ENCODE peak calls at places on chromosomes 4 and X, in six cellular contexts. One of them, this sample, is unnamed.

GRCh38 chrX:25028726-25029125 is 13.0 kb upstream of the ARX start:
- DNase-seq in MM.1S: no peak
- DNase-seq in HCT116: no peak
- DNase-seq in neural progenitor cell: no peak
- DNase-seq in GM23248: peak
- DNase-seq in SK-N-SH: no peak
- DNase-seq in this sample: peak

GRCh38 chr4:140641789-140642439 is 73.2 kb upstream of the UCP1 start:
- DNase-seq in MM.1S: peak
- DNase-seq in HCT116: no peak
- DNase-seq in neural progenitor cell: peak
- DNase-seq in GM23248: no peak
- DNase-seq in SK-N-SH: peak
- DNase-seq in this sample: no peak

GRCh38 chrX:133183806-133184205 is 34.3 kb downstream of the TFDP3 start:
- DNase-seq in MM.1S: no peak
- DNase-seq in HCT116: no peak
- DNase-seq in neural progenitor cell: no peak
- DNase-seq in GM23248: no peak
- DNase-seq in SK-N-SH: no peak
- DNase-seq in this sample: no peak

GRCh38 chrX:120457766-120458180 is 11.3 kb downstream of the LAMP2 start:
- DNase-seq in MM.1S: no peak
- DNase-seq in HCT116: no peak
- DNase-seq in neural progenitor cell: no peak
- DNase-seq in GM23248: peak
- DNase-seq in SK-N-SH: no peak
- DNase-seq in this sample: peak

GRCh38 chrX:9153299-9153698 is 119.4 kb upstream of the FAM9B start:
- DNase-seq in MM.1S: no peak
- DNase-seq in HCT116: no peak
- DNase-seq in neural progenitor cell: no peak
- DNase-seq in GM23248: peak
- DNase-seq in SK-N-SH: no peak
- DNase-seq in this sample: peak

GRCh38 chrX:119655125-119655524 is 37.8 kb downstream of the SEPTIN6 start:
- DNase-seq in MM.1S: no peak
- DNase-seq in HCT116: no peak
- DNase-seq in neural progenitor cell: no peak
- DNase-seq in GM23248: peak
- DNase-seq in SK-N-SH: peak
- DNase-seq in this sample: peak

GRCh38 chr4:153205757-153206156 is 1.5 kb downstream of the TRIM2 start:
- DNase-seq in MM.1S: no peak
- DNase-seq in HCT116: peak
- DNase-seq in neural progenitor cell: peak
- DNase-seq in GM23248: peak
- DNase-seq in SK-N-SH: no peak
- DNase-seq in this sample: peak

GRCh38 chr4:6471303-6472007 is 959 bp downstream of the PPP2R2C start:
- DNase-seq in MM.1S: no peak
- DNase-seq in HCT116: no peak
- DNase-seq in neural progenitor cell: peak
- DNase-seq in GM23248: no peak
- DNase-seq in SK-N-SH: peak
- DNase-seq in this sample: no peak

GRCh38 chrX:38249965-38250364 is 29.3 kb upstream of the SRPX start:
- DNase-seq in MM.1S: no peak
- DNase-seq in HCT116: no peak
- DNase-seq in neural progenitor cell: no peak
- DNase-seq in GM23248: no peak
- DNase-seq in SK-N-SH: no peak
- DNase-seq in this sample: no peak

GRCh38 chr4:113957961-113958360 is 21.5 kb downstream of the ARSJ start:
- DNase-seq in MM.1S: no peak
- DNase-seq in HCT116: no peak
- DNase-seq in neural progenitor cell: no peak
- DNase-seq in GM23248: no peak
- DNase-seq in SK-N-SH: no peak
- DNase-seq in this sample: no peak

DNA sequence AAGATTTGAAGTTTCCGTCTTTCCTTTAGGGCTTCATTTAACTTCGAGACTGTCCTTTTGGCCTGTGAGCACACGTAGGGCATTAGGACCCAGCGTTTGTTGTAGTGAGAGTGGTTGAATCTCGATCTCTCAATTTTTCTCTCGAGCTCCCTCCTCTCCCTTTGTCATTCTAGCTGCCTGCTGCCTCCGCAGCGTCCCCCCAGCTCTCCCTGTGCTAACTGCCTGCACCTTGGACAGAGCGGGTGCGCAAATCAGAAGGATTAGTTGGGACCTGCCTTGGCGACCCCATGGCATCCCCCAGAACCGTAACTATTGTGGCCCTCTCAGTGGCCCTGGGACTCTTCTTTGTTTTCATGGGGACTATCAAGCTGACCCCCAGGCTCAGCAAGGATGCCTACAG is at the start of gene TMEM35A:
- DNase-seq in MM.1S: no peak
- DNase-seq in HCT116: no peak
- DNase-seq in neural progenitor cell: peak
- DNase-seq in GM23248: peak
- DNase-seq in SK-N-SH: peak
- DNase-seq in this sample: no peak
- TF ChIP-seq EZH2phosphoT487 in MM.1S: no peak
- TF ChIP-seq EZH2phosphoT487 in HCT116: no peak
- TF ChIP-seq EZH2phosphoT487 in neural progenitor cell: no peak
- TF ChIP-seq EZH2phosphoT487 in GM23248: no peak
- TF ChIP-seq EZH2phosphoT487 in SK-N-SH: no peak
- TF ChIP-seq EZH2phosphoT487 in this sample: no peak

DNA sequence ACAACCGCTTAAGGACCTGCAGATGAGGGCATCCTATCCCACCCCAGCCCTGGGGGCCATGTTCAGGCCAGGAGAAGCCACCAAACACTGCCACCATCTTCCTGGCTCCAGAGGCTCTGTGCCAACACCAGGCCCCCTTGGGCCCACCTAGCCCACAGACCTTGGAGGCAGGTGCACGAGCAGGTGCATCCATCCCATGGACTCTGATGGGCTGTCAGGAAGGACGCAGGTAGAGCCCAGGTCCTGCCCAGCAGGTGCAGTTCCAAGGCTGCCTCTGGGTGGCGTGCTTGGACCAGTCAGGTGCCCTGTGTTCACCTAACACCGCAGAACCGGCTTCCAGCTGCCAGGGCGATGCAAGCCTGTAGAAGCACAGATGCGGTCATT is 22.8 kb upstream of the PDE6B start:
- DNase-seq in MM.1S: no peak
- DNase-seq in HCT116: peak
- DNase-seq in neural progenitor cell: peak
- DNase-seq in GM23248: peak
- DNase-seq in SK-N-SH: peak
- DNase-seq in this sample: peak
- H2AFZ ChIP-seq in MM.1S: no peak
- H2AFZ ChIP-seq in HCT116: no peak
- H2AFZ ChIP-seq in neural progenitor cell: peak
- H2AFZ ChIP-seq in GM23248: no peak
- H2AFZ ChIP-seq in SK-N-SH: no peak
- H2AFZ ChIP-seq in this sample: no peak

DNA sequence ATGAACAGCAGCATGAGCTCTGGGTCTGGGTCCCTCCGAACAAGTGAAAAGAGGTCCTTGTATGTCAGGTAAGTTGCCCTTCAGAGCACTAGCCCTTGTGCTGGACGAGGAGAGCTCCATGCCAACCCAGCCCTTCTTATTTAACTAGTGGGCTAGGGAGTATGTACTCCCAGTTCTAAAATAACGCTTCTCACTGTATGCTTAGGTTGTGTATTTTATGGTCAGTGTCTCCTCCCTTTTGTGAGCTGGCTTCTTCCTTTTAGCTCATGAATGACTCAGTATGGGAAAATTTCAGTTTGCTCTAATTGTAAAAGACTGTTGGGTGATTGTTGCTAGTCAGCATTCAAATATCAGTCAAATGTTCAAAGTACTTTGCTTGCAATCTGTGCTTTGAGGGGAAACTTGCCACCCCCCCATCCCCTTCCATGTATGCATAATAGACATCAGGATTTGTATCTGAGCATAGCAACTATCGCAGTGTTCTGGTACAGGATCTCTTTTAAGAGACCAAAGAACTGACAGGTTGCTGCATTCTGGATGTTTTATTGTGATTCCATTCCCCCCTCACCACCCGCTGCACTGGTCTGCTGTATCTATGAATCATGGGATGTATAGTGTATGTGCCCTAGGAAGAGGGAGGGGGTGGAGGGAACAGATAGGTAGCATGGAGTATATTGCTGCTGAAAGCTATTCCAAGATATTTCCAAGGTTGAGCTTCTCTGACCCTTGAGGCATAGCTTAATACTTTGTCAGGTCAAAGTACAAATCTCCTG is 34.7 kb downstream of the DLG3 start:
- DNase-seq in MM.1S: no peak
- DNase-seq in HCT116: no peak
- DNase-seq in neural progenitor cell: no peak
- DNase-seq in GM23248: peak
- DNase-seq in SK-N-SH: no peak
- DNase-seq in this sample: peak
- H3K9ac ChIP-seq in MM.1S: no peak
- H3K9ac ChIP-seq in HCT116: peak
- H3K9ac ChIP-seq in neural progenitor cell: no peak
- H3K9ac ChIP-seq in GM23248: peak
- H3K9ac ChIP-seq in SK-N-SH: peak
- H3K9ac ChIP-seq in this sample: peak

GRCh38 chrX:54994099-54994498 is at the start of gene PFKFB1:
- DNase-seq in MM.1S: no peak
- DNase-seq in HCT116: no peak
- DNase-seq in neural progenitor cell: no peak
- DNase-seq in GM23248: no peak
- DNase-seq in SK-N-SH: no peak
- DNase-seq in this sample: no peak

GRCh38 chrX:54995621-54996020 is 1.6 kb upstream of the PFKFB1 start:
- DNase-seq in MM.1S: no peak
- DNase-seq in HCT116: no peak
- DNase-seq in neural progenitor cell: no peak
- DNase-seq in GM23248: no peak
- DNase-seq in SK-N-SH: no peak
- DNase-seq in this sample: no peak

GRCh38 chrX:54992911-54993622 is 921 bp downstream of the PFKFB1 start:
- DNase-seq in MM.1S: no peak
- DNase-seq in HCT116: no peak
- DNase-seq in neural progenitor cell: no peak
- DNase-seq in GM23248: no peak
- DNase-seq in SK-N-SH: no peak
- DNase-seq in this sample: no peak

GRCh38 chrX:54999717-55000598 is at the start of gene APEX2:
- DNase-seq in MM.1S: peak
- DNase-seq in HCT116: peak
- DNase-seq in neural progenitor cell: peak
- DNase-seq in GM23248: peak
- DNase-seq in SK-N-SH: peak
- DNase-seq in this sample: peak

DNA sequence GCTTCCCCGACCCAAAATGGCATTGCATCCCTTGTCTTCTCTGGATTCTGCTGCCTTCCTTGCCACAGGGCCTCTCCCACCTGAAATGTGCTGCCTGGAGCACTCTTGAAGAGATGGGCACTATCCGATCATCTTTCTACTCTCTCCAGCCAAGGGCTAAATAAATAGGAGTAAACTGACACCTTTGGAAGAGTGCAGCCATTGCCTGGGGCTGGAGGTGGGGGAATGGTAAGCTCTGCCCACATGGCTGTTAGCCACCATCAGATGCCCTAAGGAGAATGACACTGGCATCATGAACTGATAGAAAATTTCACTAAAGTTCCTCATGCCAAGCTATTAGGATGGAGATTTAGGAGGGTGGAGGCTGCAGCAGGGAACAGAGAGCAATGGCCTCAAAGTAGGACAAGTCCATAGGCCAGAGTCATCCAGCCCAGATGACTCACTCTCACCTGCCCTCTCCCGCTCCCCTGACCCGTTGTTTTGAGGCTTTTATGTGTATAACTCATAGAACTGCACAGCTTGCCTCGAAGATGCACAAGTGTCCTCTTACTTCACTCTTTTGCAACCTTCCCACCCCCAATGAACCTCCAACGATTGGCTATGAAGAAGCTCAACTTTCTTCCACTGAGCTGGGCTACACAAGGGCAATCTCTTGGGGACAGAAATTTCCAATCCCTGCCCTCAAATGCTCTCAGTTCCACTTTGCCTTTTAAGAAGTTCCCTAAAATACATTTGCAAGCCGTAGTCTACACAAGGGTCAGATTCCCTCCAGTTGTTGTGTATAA is 872 bp upstream of the PFKFB1 start:
- DNase-seq in MM.1S: no peak
- DNase-seq in HCT116: no peak
- DNase-seq in neural progenitor cell: no peak
- DNase-seq in GM23248: no peak
- DNase-seq in SK-N-SH: no peak
- DNase-seq in this sample: no peak
- TF ChIP-seq EZH2phosphoT487 in MM.1S: no peak
- TF ChIP-seq EZH2phosphoT487 in HCT116: no peak
- TF ChIP-seq EZH2phosphoT487 in neural progenitor cell: no peak
- TF ChIP-seq EZH2phosphoT487 in GM23248: no peak
- TF ChIP-seq EZH2phosphoT487 in SK-N-SH: no peak
- TF ChIP-seq EZH2phosphoT487 in this sample: no peak

GRCh38 chr4:158535130-158535614 is 13.5 kb downstream of the RXFP1 start:
- DNase-seq in MM.1S: peak
- DNase-seq in HCT116: peak
- DNase-seq in neural progenitor cell: no peak
- DNase-seq in GM23248: peak
- DNase-seq in SK-N-SH: no peak
- DNase-seq in this sample: peak

GRCh38 chr4:158536833-158537232 is 15.2 kb downstream of the RXFP1 start:
- DNase-seq in MM.1S: no peak
- DNase-seq in HCT116: no peak
- DNase-seq in neural progenitor cell: no peak
- DNase-seq in GM23248: no peak
- DNase-seq in SK-N-SH: no peak
- DNase-seq in this sample: no peak

GRCh38 chr4:158538911-158539310 is 17.2 kb downstream of the RXFP1 start:
- DNase-seq in MM.1S: no peak
- DNase-seq in HCT116: no peak
- DNase-seq in neural progenitor cell: no peak
- DNase-seq in GM23248: no peak
- DNase-seq in SK-N-SH: no peak
- DNase-seq in this sample: no peak

GRCh38 chr4:158540125-158540907 is 18.6 kb downstream of the RXFP1 start:
- DNase-seq in MM.1S: no peak
- DNase-seq in HCT116: no peak
- DNase-seq in neural progenitor cell: no peak
- DNase-seq in GM23248: peak
- DNase-seq in SK-N-SH: no peak
- DNase-seq in this sample: peak

GRCh38 chr4:158538176-158538575 is 16.5 kb downstream of the RXFP1 start:
- DNase-seq in MM.1S: no peak
- DNase-seq in HCT116: no peak
- DNase-seq in neural progenitor cell: no peak
- DNase-seq in GM23248: peak
- DNase-seq in SK-N-SH: no peak
- DNase-seq in this sample: no peak
- H2AFZ ChIP-seq in MM.1S: no peak
- H2AFZ ChIP-seq in HCT116: no peak
- H2AFZ ChIP-seq in neural progenitor cell: no peak
- H2AFZ ChIP-seq in GM23248: peak
- H2AFZ ChIP-seq in SK-N-SH: no peak
- H2AFZ ChIP-seq in this sample: no peak